ENCODE peak calls at places on chromosome 16, in eight cellular contexts. H is ascending aorta, W is colonic mucosa, Z is breast epithelium, P is transverse colon, M is heart left ventricle, K is cardiac muscle cell, N is OCI-LY7. Q is an unnamed sample. For H3K36me3, the result is how much of the 10 kb centered on the place peaks cover.

GRCh38 chr16:86424413-86424812 is 85.9 kb upstream of the FOXF1 start:
- DNase-seq in W (no peak), P (peak), Z (no peak), K (no peak), M (no peak), H (no peak), N (no peak), Q (no peak)

GRCh38 chr16:88015806-88016140 is 64.5 kb downstream of the BANP start:
- DNase-seq in W (no peak), K (no peak), M (no peak), H (no peak), P (no peak), N (no peak), Z (no peak), Q (no peak)

GRCh38 chr16:58236231-58236690 is 38.4 kb upstream of the CSNK2A2 start:
- DNase-seq in N (peak), H (peak), K (peak), P (peak), Z (peak), W (peak), M (peak), Q (peak)

GRCh38 chr16:84967828-84968227 is 43.5 kb downstream of the ZDHHC7 start:
- DNase-seq in Z (no peak), H (no peak), K (peak), N (no peak), P (no peak), W (no peak), M (no peak), Q (no peak)

GRCh38 chr16:48053346-48053745 is 102.4 kb downstream of the ABCC12 start:
- DNase-seq in Z (no peak), K (peak), N (no peak), P (no peak), H (no peak), W (no peak), M (no peak), Q (no peak)

GRCh38 chr16:87414251-87414680 is 22.1 kb downstream of the MAP1LC3B start:
- DNase-seq in H (no peak), W (no peak), N (no peak), K (no peak), Z (no peak), P (no peak), M (no peak), Q (no peak)

GRCh38 chr16:23296994-23297393 is 5.1 kb upstream of the SCNN1B start:
- DNase-seq in W (peak), K (no peak), Z (no peak), H (no peak), P (peak), N (peak), M (no peak), Q (no peak)

GRCh38 chr16:61891460-61891859 is 144.8 kb downstream of the CDH8 start:
- DNase-seq in N (no peak), H (no peak), K (no peak), M (no peak), Z (no peak), W (no peak), P (no peak), Q (no peak)

GRCh38 chr16:19389246-19389645 is 28.4 kb upstream of the TMC5 start:
- DNase-seq in P (peak), N (peak), Z (peak), K (peak), H (no peak), W (peak), M (no peak), Q (no peak)

GRCh38 chr16:30472328-30472942 is at the start of gene ITGAL:
- DNase-seq in K (no peak), M (peak), P (peak), W (peak), H (peak), Z (peak), N (peak), Q (peak)

GRCh38 chr16:56869513-56870270 is 4.7 kb downstream of the SLC12A3 start:
- DNase-seq in N (peak), M (no peak), P (peak), H (no peak), K (peak), Z (no peak), W (no peak), Q (no peak)
- TF ChIP-seq CTCF in N (peak), M (no peak), P (no peak), H (no peak), K (peak), Z (no peak), W (no peak), Q (no peak)

GRCh38 chr16:56684256-56684925 is 2.1 kb downstream of the MT1X start:
- DNase-seq in Z (peak), K (no peak), N (no peak), P (no peak), H (no peak), M (no peak), W (no peak), Q (peak)

GRCh38 chr16:56684926-56685590 is 2.8 kb downstream of the MT1X start:
- DNase-seq in P (no peak), W (no peak), H (peak), K (no peak), N (no peak), Z (peak), M (no peak), Q (peak)

GRCh38 chr16:56688762-56689161 is 6.5 kb downstream of the MT1X start:
- DNase-seq in K (no peak), H (no peak), W (no peak), M (no peak), P (no peak), N (no peak), Z (no peak), Q (no peak)

GRCh38 chr16:56689171-56689570 is 6.9 kb downstream of the MT1X start:
- DNase-seq in N (no peak), P (no peak), M (no peak), K (no peak), Z (no peak), H (no peak), W (no peak), Q (no peak)

DNA sequence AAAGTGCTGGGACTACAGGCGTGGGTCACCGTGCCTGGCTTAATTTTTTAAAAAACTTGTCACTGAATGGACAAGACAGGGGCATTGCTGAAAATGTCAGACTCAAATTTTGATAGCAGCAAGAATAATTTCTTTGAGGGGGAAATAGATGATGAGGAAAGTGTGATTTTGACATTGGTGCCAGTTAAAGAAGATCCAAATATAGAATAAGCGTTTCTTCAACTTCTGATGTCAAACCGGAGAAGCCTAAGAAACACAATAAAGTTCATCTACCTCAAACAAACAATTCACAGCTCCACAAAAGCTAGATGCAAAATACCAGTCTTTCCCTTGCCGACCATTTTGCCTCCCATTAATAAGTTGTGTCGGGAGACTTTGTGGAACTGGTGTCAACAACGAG is 4.5 kb downstream of the MT1X start:
- DNase-seq in H (no peak), P (no peak), Z (no peak), M (no peak), W (no peak), K (no peak), N (no peak), Q (no peak)
- H3K36me3 ChIP-seq in H (under half), P (under half), Z (under half), M (under half), W (under half), K (under half), N (under half), Q (under half)

GRCh38 chr16:21701271-21701670 is 37.5 kb downstream of the OTOA start:
- DNase-seq in H (no peak), N (no peak), W (no peak), Z (no peak), P (no peak), K (no peak), M (no peak), Q (no peak)
- TF ChIP-seq CTCF in H (no peak), N (no peak), W (no peak), Z (no peak), P (no peak), K (no peak), M (no peak), Q (no peak)

DNA sequence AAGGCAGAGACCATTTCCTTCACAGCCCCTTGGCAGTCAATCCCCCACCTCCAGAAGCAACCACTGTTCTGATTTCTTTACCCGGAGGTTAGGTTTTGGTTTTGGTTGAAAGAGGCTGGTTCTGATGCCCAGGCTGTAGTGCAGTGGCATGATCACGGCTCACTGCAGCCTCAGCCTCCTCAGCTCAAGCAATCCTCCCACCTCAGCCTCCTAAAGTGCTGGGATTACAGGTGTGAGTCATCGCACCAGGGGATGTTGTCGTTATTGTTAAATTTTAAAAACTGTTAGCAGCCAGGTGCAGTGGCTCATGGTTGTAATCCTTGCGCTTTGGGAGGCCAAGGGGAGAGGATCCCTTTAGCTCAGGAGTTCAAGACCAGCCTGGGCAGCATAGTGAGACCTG is 3.0 kb upstream of the CTRB2 start:
- DNase-seq in W (no peak), P (no peak), Z (no peak), H (no peak), N (no peak), K (no peak), M (no peak), Q (no peak)
- H3K36me3 ChIP-seq in W (under half), P (under half), Z (under half), H (under half), N (under half), K (under half), M (under half), Q (under half)

GRCh38 chr16:12741176-12741575 is 62.5 kb downstream of the CPPED1 start:
- DNase-seq in H (no peak), M (no peak), P (no peak), K (no peak), W (no peak), N (no peak), Z (no peak), Q (no peak)

GRCh38 chr16:12744860-12745259 is 58.8 kb downstream of the CPPED1 start:
- DNase-seq in M (no peak), W (no peak), H (no peak), K (no peak), P (no peak), N (no peak), Z (no peak), Q (no peak)

GRCh38 chr16:12735805-12736204 is 67.9 kb downstream of the CPPED1 start:
- DNase-seq in Z (no peak), H (no peak), M (no peak), K (no peak), P (no peak), W (no peak), N (no peak), Q (no peak)

GRCh38 chr16:12737563-12737962 is 66.1 kb downstream of the CPPED1 start:
- DNase-seq in W (no peak), P (no peak), M (no peak), N (no peak), H (no peak), K (no peak), Z (no peak), Q (no peak)

DNA sequence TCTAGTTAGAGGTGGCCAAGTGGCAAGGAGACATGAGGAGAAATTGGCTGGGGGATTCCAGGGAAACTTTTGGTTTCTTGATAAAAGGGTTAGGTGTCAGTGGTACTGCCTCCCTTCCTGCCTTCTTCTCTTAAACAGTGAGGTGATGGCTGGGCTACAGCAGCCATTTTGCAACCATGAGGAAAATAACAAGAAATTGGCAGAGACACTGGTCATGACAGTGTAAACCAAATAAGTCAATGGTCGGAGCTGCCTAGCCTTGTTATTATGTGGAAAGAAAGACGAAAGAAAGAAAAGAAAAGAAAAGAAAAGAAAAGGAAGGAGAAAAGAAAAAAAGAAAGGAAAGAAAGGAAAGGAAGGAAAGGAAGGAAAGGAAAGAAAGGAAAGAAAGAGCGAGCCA is 63.9 kb downstream of the CPPED1 start:
- DNase-seq in W (no peak), K (no peak), H (no peak), M (no peak), P (no peak), Z (no peak), N (no peak), Q (no peak)
- TF ChIP-seq CTCF in W (no peak), K (no peak), H (no peak), M (no peak), P (no peak), Z (no peak), N (no peak), Q (no peak)

DNA sequence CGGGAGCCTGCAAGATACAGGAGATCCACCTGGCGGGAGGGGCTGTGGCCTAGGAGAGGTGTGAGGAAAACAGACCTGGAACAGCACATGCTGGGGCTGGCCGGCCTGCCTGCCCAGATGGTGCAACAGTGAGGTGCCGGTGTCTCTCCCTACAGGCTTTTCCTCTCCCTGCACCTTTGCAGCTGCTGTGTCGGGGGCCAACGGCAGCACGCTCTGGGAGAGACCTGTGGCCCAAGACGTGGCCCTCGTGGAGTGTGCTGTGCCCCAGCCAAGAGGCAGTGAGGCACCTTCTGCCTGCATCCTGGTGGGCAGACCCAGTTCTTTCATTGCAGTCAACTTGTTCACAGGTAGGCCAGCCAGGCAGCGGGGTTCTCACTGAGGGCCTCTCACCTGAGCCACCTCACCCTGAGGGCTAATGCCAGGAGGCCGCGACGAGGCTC is 15.9 kb downstream of the RGS11 start:
- DNase-seq in W (no peak), N (no peak), M (no peak), P (no peak), H (no peak), Z (no peak), K (no peak), Q (no peak)
- H3K36me3 ChIP-seq in W (under half), N (under half), M (half or more), P (under half), H (half or more), Z (under half), K (under half), Q (half or more)

GRCh38 chr16:10668322-10669045 is 26.2 kb downstream of the TEKT5 start:
- DNase-seq in N (peak), Z (no peak), M (no peak), H (no peak), K (peak), P (no peak), W (no peak), Q (no peak)
- TF ChIP-seq CTCF in N (peak), Z (no peak), M (peak), H (no peak), K (peak), P (peak), W (peak), Q (peak)

GRCh38 chr16:67636713-67637112 is 8.2 kb upstream of the CARMIL2 start:
- DNase-seq in Z (no peak), P (no peak), M (no peak), N (no peak), H (no peak), W (no peak), K (no peak), Q (no peak)

GRCh38 chr16:67632415-67633172 is 12.3 kb upstream of the CARMIL2 start:
- DNase-seq in P (no peak), H (no peak), Z (no peak), N (no peak), K (peak), M (no peak), W (no peak), Q (no peak)

GRCh38 chr16:67641779-67642708 is 2.9 kb upstream of the CARMIL2 start:
- DNase-seq in M (peak), P (no peak), Z (peak), N (no peak), H (peak), K (peak), W (no peak), Q (peak)

GRCh38 chr16:67637625-67638024 is 7.3 kb upstream of the CARMIL2 start:
- DNase-seq in P (no peak), H (no peak), W (no peak), M (no peak), K (no peak), Z (no peak), N (no peak), Q (no peak)
- H3K36me3 ChIP-seq in P (under half), H (half or more), W (under half), M (half or more), K (under half), Z (under half), N (half or more), Q (under half)

GRCh38 chr16:69329369-69330285 is 761 bp downstream of the PDF start:
- DNase-seq in M (no peak), P (peak), N (peak), K (no peak), H (peak), Z (no peak), W (peak), Q (no peak)

GRCh38 chr16:69327585-69328310 is 2.6 kb downstream of the PDF start:
- DNase-seq in H (peak), Z (no peak), K (no peak), P (no peak), W (no peak), M (no peak), N (no peak), Q (no peak)

GRCh38 chr16:69326172-69326873 is 4.1 kb downstream of the PDF start:
- DNase-seq in Z (no peak), N (no peak), K (no peak), W (peak), M (no peak), H (peak), P (peak), Q (peak)

GRCh38 chr16:69328854-69329316 is 1.5 kb downstream of the PDF start:
- DNase-seq in P (no peak), W (no peak), Z (no peak), H (no peak), M (no peak), K (no peak), N (peak), Q (no peak)

GRCh38 chr16:69330286-69331109 is at the start of gene PDF:
- DNase-seq in N (peak), P (peak), W (peak), K (peak), Z (peak), M (peak), H (peak), Q (peak)
- TF ChIP-seq CTCF in N (no peak), P (no peak), W (no peak), K (no peak), Z (no peak), M (no peak), H (no peak), Q (no peak)

GRCh38 chr16:77662241-77662640 is 60.1 kb upstream of the NUDT7 start:
- DNase-seq in Z (no peak), N (no peak), M (no peak), K (no peak), W (no peak), H (no peak), P (no peak), Q (no peak)

GRCh38 chr16:77660311-77660710 is 62.0 kb upstream of the NUDT7 start:
- DNase-seq in W (no peak), M (no peak), P (no peak), N (no peak), K (peak), H (no peak), Z (no peak), Q (no peak)

GRCh38 chr16:77669057-77669456 is 53.3 kb upstream of the NUDT7 start:
- DNase-seq in Z (no peak), P (no peak), M (no peak), H (no peak), N (no peak), W (no peak), K (no peak), Q (no peak)

DNA sequence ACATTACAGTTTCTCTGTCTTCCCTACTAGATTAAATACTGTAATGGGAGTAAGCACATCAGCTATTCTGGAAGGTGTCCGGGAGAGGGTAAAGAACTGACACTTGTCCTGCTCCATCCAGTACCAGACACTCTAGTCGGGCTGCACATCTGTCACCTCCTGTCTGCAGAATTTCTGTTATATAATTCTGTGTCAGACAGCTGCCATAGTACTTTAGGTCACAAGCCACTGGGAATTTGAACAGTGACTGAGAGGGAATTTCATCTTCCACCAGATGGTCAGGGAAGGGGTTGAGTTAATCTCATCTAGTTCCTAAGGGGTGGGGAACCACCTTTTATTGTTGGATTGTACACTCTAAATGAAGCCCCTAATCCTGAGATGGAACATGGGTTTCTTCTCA is 58.6 kb upstream of the NUDT7 start:
- DNase-seq in M (no peak), K (no peak), Z (no peak), P (no peak), H (no peak), W (no peak), N (no peak), Q (no peak)
- H3K36me3 ChIP-seq in M (under half), K (under half), Z (under half), P (under half), H (under half), W (under half), N (under half), Q (under half)